ENCODE peak calls at places on chromosomes 12 and 14, in seven cellular contexts. A, O, X, N, M, Z and E are unnamed samples. For H3K36me3, the result is how much of the 10 kb centered on the place peaks cover.

GRCh38 chr14:55957950-55958349 is 160.3 kb upstream of the PELI2 start:
- DNase-seq in A (no peak), O (no peak), X (no peak), N (no peak), M (no peak), Z (no peak), E (no peak)

GRCh38 chr14:75800792-75801191 is 139.7 kb downstream of the TTLL5 start:
- DNase-seq in A (no peak), O (no peak), X (no peak), N (no peak), M (no peak), Z (no peak), E (no peak)

GRCh38 chr14:99320621-99321235 is 48.7 kb upstream of the BCL11B start:
- DNase-seq in A (no peak), O (no peak), X (no peak), N (peak), M (no peak), Z (no peak), E (no peak)

GRCh38 chr12:14942532-14942931 is 4.2 kb upstream of the ERP27 start:
- DNase-seq in A (no peak), O (no peak), X (no peak), N (no peak), M (no peak), Z (no peak), E (no peak)

GRCh38 chr14:92207012-92207927 is 85.5 kb downstream of the CPSF2 start:
- DNase-seq in A (no peak), O (no peak), X (no peak), N (no peak), M (no peak), Z (no peak), E (no peak)

GRCh38 chr12:67795235-67795634 is 146.7 kb downstream of the DYRK2 start:
- DNase-seq in A (no peak), O (no peak), X (no peak), N (no peak), M (no peak), Z (no peak), E (no peak)

GRCh38 chr14:73896521-73896920 is 9.9 kb downstream of the ZNF410 start:
- DNase-seq in A (no peak), O (peak), X (no peak), N (no peak), M (no peak), Z (no peak), E (no peak)

GRCh38 chr12:82314406-82314892 is 43.7 kb downstream of the CCDC59 start:
- DNase-seq in A (no peak), O (no peak), X (no peak), N (peak), M (no peak), Z (no peak), E (no peak)

GRCh38 chr12:72330291-72330690 is 58.1 kb downstream of the TRHDE start:
- DNase-seq in A (peak), O (no peak), X (no peak), N (no peak), M (no peak), Z (no peak), E (no peak)

GRCh38 chr14:34129927-34130552 is 179.2 kb upstream of the EGLN3 start:
- DNase-seq in A (no peak), O (no peak), X (no peak), N (no peak), M (no peak), Z (no peak), E (no peak)

GRCh38 chr14:84527706-84528105 is 1002.2 kb upstream of the FLRT2 start:
- DNase-seq in A (no peak), O (no peak), X (no peak), N (no peak), M (no peak), Z (no peak), E (no peak)

GRCh38 chr14:84535491-84535890 is 994.5 kb upstream of the FLRT2 start:
- DNase-seq in A (no peak), O (no peak), X (no peak), N (no peak), M (no peak), Z (no peak), E (no peak)

GRCh38 chr14:84533181-84533580 is 996.8 kb upstream of the FLRT2 start:
- DNase-seq in A (no peak), O (no peak), X (no peak), N (no peak), M (no peak), Z (no peak), E (no peak)
- H3K36me3 ChIP-seq in A (under half), O (under half), X (under half), N (under half), M (under half), Z (under half), E (under half)

GRCh38 chr12:121812320-121812871 is 8.6 kb downstream of the SETD1B start:
- DNase-seq in A (peak), O (peak), X (no peak), N (peak), M (no peak), Z (no peak), E (peak)
- H3K36me3 ChIP-seq in A (under half), O (under half), X (under half), N (under half), M (under half), Z (under half), E (under half)

DNA sequence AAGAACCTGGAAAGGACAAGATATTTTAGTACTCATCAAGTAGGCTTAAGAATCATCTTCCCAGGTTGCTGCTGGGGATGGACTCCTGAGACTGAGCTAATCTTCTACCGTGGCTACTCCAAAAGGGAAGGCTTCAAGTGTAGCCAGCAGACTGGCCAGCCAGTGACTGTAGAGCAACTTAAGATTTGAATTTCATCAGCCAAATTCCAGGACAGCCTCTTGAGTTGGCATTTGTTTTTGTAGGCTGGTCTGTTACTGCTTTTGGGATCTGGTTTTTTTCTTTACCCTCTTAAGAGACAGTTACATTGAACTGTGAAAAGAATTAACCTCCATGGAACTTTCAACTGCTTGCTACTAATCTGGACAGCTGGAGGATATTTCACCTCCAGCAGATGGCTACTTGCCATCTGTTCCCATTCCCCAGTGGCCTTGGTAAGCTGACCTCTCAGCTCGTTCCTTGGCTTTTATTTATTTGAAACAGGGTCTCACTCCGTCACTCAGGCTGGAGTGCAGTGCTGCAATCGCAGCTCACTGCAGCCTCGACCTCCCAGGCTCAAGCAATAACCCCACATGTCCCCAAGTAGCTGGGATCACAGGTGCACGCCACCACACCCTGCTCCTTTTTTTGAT is 20.7 kb downstream of the VTI1B start:
- DNase-seq in A (no peak), O (peak), X (no peak), N (no peak), M (no peak), Z (no peak), E (no peak)
- H3K36me3 ChIP-seq in A (under half), O (under half), X (under half), N (under half), M (half or more), Z (under half), E (half or more)

GRCh38 chr12:57094194-57095160 is 5.6 kb downstream of the NAB2 start:
- DNase-seq in A (no peak), O (no peak), X (no peak), N (peak), M (no peak), Z (no peak), E (no peak)
- H3K36me3 ChIP-seq in A (under half), O (under half), X (under half), N (under half), M (under half), Z (under half), E (under half)

GRCh38 chr12:86959766-86960458 is 703.7 kb upstream of the MGAT4C start:
- DNase-seq in A (no peak), O (no peak), X (no peak), N (no peak), M (no peak), Z (no peak), E (no peak)
- H3K36me3 ChIP-seq in A (under half), O (under half), X (under half), N (under half), M (under half), Z (under half), E (under half)

GRCh38 chr12:108653922-108654321 is 20.2 kb upstream of the SELPLG start:
- DNase-seq in A (no peak), O (no peak), X (no peak), N (no peak), M (no peak), Z (no peak), E (no peak)

GRCh38 chr12:108653082-108653516 is 19.4 kb upstream of the SELPLG start:
- DNase-seq in A (no peak), O (peak), X (no peak), N (no peak), M (no peak), Z (no peak), E (peak)

DNA sequence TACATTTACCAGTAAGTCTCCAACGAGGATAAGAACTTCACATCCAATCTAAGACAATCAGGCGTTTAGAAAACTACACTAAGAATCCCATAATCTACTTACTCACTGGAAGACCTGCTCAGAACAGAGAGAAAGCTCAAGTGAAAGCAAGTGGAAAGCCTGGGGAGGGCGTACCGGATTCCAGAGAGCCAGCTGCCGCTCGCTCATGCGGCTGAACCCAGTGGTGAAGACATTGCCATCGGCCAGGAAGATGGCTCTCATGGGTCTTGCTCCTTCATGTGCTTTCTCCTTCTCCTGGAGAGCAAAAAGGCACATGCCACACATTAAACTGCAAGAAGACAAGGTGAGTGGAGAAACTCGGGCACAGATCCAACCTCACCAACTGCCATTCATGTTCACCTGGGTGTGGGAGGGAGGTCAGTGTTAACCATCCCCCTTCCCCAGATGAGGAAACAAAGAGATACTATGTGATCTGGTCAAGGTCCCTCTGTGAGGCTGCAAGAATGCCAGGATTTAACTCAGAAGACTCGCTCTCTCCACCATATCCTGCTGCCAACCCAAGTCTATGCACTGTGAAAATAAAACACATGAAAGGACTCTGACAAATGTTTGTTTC is 23.5 kb upstream of the SELPLG start:
- DNase-seq in A (no peak), O (no peak), X (no peak), N (no peak), M (no peak), Z (no peak), E (no peak)
- H3K36me3 ChIP-seq in A (under half), O (half or more), X (under half), N (under half), M (under half), Z (under half), E (under half)

GRCh38 chr14:102733326-102733725 is 43.9 kb upstream of the TRAF3 start:
- DNase-seq in A (no peak), O (no peak), X (no peak), N (no peak), M (no peak), Z (no peak), E (no peak)

GRCh38 chr14:102731101-102731870 is 46.0 kb upstream of the TRAF3 start:
- DNase-seq in A (no peak), O (no peak), X (no peak), N (no peak), M (no peak), Z (no peak), E (no peak)

GRCh38 chr14:102731871-102732800 is 45.1 kb upstream of the TRAF3 start:
- DNase-seq in A (no peak), O (no peak), X (no peak), N (no peak), M (no peak), Z (no peak), E (no peak)

GRCh38 chr14:102729825-102730224 is 47.4 kb upstream of the TRAF3 start:
- DNase-seq in A (no peak), O (no peak), X (no peak), N (no peak), M (no peak), Z (no peak), E (no peak)

DNA sequence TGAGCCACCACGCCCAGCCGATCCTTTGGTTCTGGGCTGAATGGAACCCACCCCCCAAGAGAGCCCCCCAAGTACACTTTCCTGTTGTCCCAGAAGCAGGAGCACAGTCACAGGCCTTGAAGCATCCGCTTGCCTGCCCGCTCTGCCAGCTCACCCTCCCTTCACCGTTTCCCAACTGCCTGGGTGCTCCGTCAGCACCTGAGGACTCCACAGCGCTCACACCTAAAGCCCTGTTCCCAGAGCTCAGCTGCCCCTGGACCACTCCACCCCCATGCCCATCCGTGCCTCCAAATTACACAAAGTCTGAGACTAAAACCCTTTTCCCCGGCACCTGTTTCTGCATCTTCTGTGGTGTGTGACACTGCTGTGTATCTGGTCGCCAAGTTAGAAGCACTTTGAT is 44.3 kb upstream of the TRAF3 start:
- DNase-seq in A (no peak), O (no peak), X (no peak), N (no peak), M (no peak), Z (no peak), E (no peak)
- H3K36me3 ChIP-seq in A (under half), O (under half), X (under half), N (under half), M (under half), Z (under half), E (under half)

DNA sequence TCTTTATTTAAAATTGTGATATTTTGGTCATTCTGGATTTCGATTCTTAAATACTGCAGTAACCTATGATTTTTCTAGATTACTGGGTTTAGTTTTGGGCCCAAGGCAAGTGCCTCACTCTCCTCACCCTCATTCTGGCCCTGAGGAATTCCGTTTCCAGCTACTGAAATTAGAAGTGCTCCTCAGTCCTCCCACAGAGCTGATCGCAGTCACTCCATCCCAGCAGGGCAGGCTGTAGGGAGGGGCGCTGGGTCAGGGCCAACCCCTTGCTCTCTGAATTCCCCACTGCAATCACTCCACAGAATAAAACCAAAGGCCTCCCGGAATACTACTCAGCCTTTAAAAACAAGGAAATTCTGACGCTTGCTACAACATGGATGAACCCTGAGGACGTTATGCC is 66.5 kb upstream of the DIO3 start:
- DNase-seq in A (no peak), O (no peak), X (no peak), N (no peak), M (no peak), Z (no peak), E (no peak)
- H3K36me3 ChIP-seq in A (under half), O (under half), X (under half), N (under half), M (under half), Z (under half), E (under half)